ENCODE peak calls at places on chromosomes 3 and 15, in five cellular contexts. I is HuH-7; B is CD8-positive, alpha-beta memory T cell; C is H9; P is HAP-1. A is an unnamed sample.

GRCh38 chr3:183317271-183317670 is 64.2 kb downstream of the B3GNT5 start:
- DNase-seq in I (no peak), B (no peak), C (no peak), P (no peak), A (no peak)

GRCh38 chr15:37219211-37219701 is 118.9 kb upstream of the MEIS2 start:
- DNase-seq in I (peak), B (no peak), C (no peak), P (peak), A (no peak)

GRCh38 chr3:73513260-73513659 is 111.5 kb downstream of the PDZRN3 start:
- DNase-seq in I (peak), B (no peak), C (no peak), P (no peak), A (no peak)

GRCh38 chr3:87900061-87900460 is 158.7 kb downstream of the CGGBP1 start:
- DNase-seq in I (no peak), B (no peak), C (no peak), P (no peak), A (no peak)

GRCh38 chr15:57031605-57032004 is 113.2 kb downstream of the TCF12 start:
- DNase-seq in I (no peak), B (no peak), C (no peak), P (no peak), A (no peak)

GRCh38 chr3:138468886-138469285 is 34.5 kb downstream of the ESYT3 start:
- DNase-seq in I (no peak), B (no peak), C (peak), P (no peak), A (no peak)

GRCh38 chr3:121943434-121943833 is 49.2 kb downstream of the SLC15A2 start:
- DNase-seq in I (no peak), B (no peak), C (no peak), P (no peak), A (no peak)

GRCh38 chr3:21745971-21746370 is 5.0 kb downstream of the ZNF385D start:
- DNase-seq in I (no peak), B (no peak), C (no peak), P (no peak), A (no peak)

A was measured in NCI-H1436 treated with DMSO at 0.1 percent for 48 hours.